ENCODE peak calls at places on chromosome 12, in nine cellular contexts. B is M059J; S is T47D; Q is GDM1; I is dorsolateral prefrontal cortex; O is AG09309; M is AG04450; L is HCT116; F is CD8-positive, alpha-beta memory T cell. V is an unnamed sample.

GRCh38 chr12:11534064-11534463 is 115.4 kb upstream of the ETV6 start:
- DNase-seq in I (no peak), O (no peak), L (no peak), S (no peak), B (no peak), F (no peak), M (no peak), Q (no peak), V (no peak)

GRCh38 chr12:13780453-13780852 is 200.9 kb downstream of the GRIN2B start:
- DNase-seq in M (no peak), O (no peak), I (no peak), Q (no peak), L (no peak), S (no peak), F (no peak), B (no peak), V (no peak)

GRCh38 chr12:111761099-111761498 is 5.6 kb upstream of the ALDH2 start:
- DNase-seq in S (no peak), Q (no peak), F (no peak), B (no peak), O (no peak), L (no peak), I (no peak), M (no peak), V (no peak)

GRCh38 chr12:124075836-124076235 is 102.8 kb downstream of the ZNF664 start:
- DNase-seq in B (peak), I (no peak), S (no peak), M (no peak), L (no peak), O (no peak), Q (no peak), F (no peak), V (no peak)

GRCh38 chr12:46843811-46844210 is 18.0 kb upstream of the SLC38A4 start:
- DNase-seq in B (no peak), I (no peak), L (no peak), O (no peak), F (no peak), M (no peak), Q (no peak), S (no peak), V (no peak)

GRCh38 chr12:26798013-26798412 is 35.0 kb downstream of the ITPR2 start:
- DNase-seq in O (no peak), B (no peak), S (no peak), Q (no peak), M (peak), L (no peak), I (no peak), F (no peak), V (no peak)

GRCh38 chr12:39122562-39123204 is 217.3 kb upstream of the CPNE8 start:
- DNase-seq in I (no peak), S (no peak), F (no peak), O (no peak), L (peak), B (peak), Q (no peak), M (no peak), V (no peak)

GRCh38 chr12:65895759-65896656 is 71.7 kb downstream of the HMGA2 start:
- DNase-seq in F (no peak), Q (no peak), L (peak), B (peak), O (no peak), S (no peak), M (no peak), I (no peak), V (no peak)

GRCh38 chr12:54723653-54724256 is 75.6 kb upstream of the DCD start:
- DNase-seq in Q (peak), F (peak), B (peak), I (no peak), M (no peak), S (no peak), O (no peak), L (peak), V (no peak)

GRCh38 chr12:51917746-51918453 is 10.6 kb downstream of the ACVRL1 start:
- DNase-seq in Q (no peak), M (no peak), L (no peak), I (no peak), O (no peak), S (no peak), F (no peak), B (no peak), V (no peak)

GRCh38 chr12:12998248-12998647 is 1.8 kb downstream of the HEBP1 start:
- DNase-seq in B (no peak), O (no peak), I (no peak), L (no peak), F (no peak), M (no peak), S (no peak), Q (no peak), V (no peak)

GRCh38 chr12:115079760-115080159 is 395.8 kb upstream of the TBX3 start:
- DNase-seq in Q (no peak), B (peak), M (no peak), S (no peak), F (no peak), O (no peak), L (no peak), I (no peak), V (no peak)

GRCh38 chr12:96400631-96401060 is 407 bp upstream of the CDK17 start:
- DNase-seq in L (no peak), O (no peak), F (no peak), B (peak), M (no peak), S (peak), Q (peak), I (no peak), V (no peak)

GRCh38 chr12:68326720-68327119 is 5.4 kb downstream of the MDM1 start:
- DNase-seq in Q (no peak), L (no peak), O (no peak), S (no peak), I (no peak), B (no peak), F (no peak), M (no peak), V (no peak)

GRCh38 chr12:50102648-50103309 is 1.0 kb upstream of the GPD1 start:
- DNase-seq in L (no peak), M (no peak), B (no peak), Q (no peak), S (no peak), I (no peak), F (no peak), O (no peak), V (no peak)

GRCh38 chr12:49872781-49873181 is 29.9 kb upstream of the BCDIN3D start:
- DNase-seq in L (no peak), M (peak), F (no peak), Q (no peak), O (no peak), S (no peak), B (peak), I (peak), V (no peak)

GRCh38 chr12:87152841-87153528 is 876.2 kb downstream of the C12orf50 start:
- DNase-seq in I (no peak), S (no peak), M (no peak), B (no peak), Q (no peak), L (no peak), F (no peak), O (no peak), V (no peak)

GRCh38 chr12:63823040-63823439 is 21.5 kb upstream of the SRGAP1 start:
- DNase-seq in B (no peak), I (no peak), M (no peak), F (no peak), Q (no peak), L (no peak), S (no peak), O (no peak), V (no peak)

GRCh38 chr12:17829813-17830212 is 260.2 kb downstream of the RERGL start:
- DNase-seq in I (no peak), Q (no peak), S (no peak), M (no peak), L (no peak), O (no peak), F (no peak), B (no peak), V (no peak)

GRCh38 chr12:107372229-107372658 is 278.9 kb upstream of the CRY1 start:
- DNase-seq in F (peak), Q (no peak), B (peak), S (no peak), O (no peak), I (no peak), M (no peak), L (no peak), V (no peak)

V was measured in fibroblast of the conjunctiva.